ENCODE peak calls at places on chromosomes 5 and 9, in eight cellular contexts. One of them, this sample, is unnamed. For H3K4me1, the result is how much of the 10 kb centered on the place peaks cover.

GRCh38 chr9:36928670-36929349 is 105.3 kb downstream of the PAX5 start:
- DNase-seq in neural progenitor cell: no peak
- DNase-seq in OCI-LY7: no peak
- DNase-seq in GM23338: no peak
- DNase-seq in PC-3: peak
- DNase-seq in HCT116: no peak
- DNase-seq in GM23248: peak
- DNase-seq in SK-N-SH: no peak
- DNase-seq in this sample: peak

GRCh38 chr9:127449332-127449966 is 1.8 kb downstream of the RPL12 start:
- DNase-seq in neural progenitor cell: no peak
- DNase-seq in OCI-LY7: peak
- DNase-seq in GM23338: no peak
- DNase-seq in PC-3: no peak
- DNase-seq in HCT116: no peak
- DNase-seq in GM23248: peak
- DNase-seq in SK-N-SH: no peak
- DNase-seq in this sample: no peak

GRCh38 chr5:31531543-31531887 is 378 bp downstream of the DROSHA start:
- DNase-seq in neural progenitor cell: peak
- DNase-seq in OCI-LY7: peak
- DNase-seq in GM23338: no peak
- DNase-seq in PC-3: peak
- DNase-seq in HCT116: no peak
- DNase-seq in GM23248: peak
- DNase-seq in SK-N-SH: peak
- DNase-seq in this sample: peak

GRCh38 chr9:7154650-7155049 is 396.9 kb downstream of the KDM4C start:
- DNase-seq in neural progenitor cell: no peak
- DNase-seq in OCI-LY7: no peak
- DNase-seq in GM23338: no peak
- DNase-seq in PC-3: no peak
- DNase-seq in HCT116: no peak
- DNase-seq in GM23248: no peak
- DNase-seq in SK-N-SH: peak
- DNase-seq in this sample: no peak

GRCh38 chr5:10352404-10353240 is 873 bp upstream of the MARCHF6 start:
- DNase-seq in neural progenitor cell: peak
- DNase-seq in OCI-LY7: peak
- DNase-seq in GM23338: peak
- DNase-seq in PC-3: peak
- DNase-seq in HCT116: no peak
- DNase-seq in GM23248: peak
- DNase-seq in SK-N-SH: peak
- DNase-seq in this sample: peak

GRCh38 chr9:28491121-28491520 is 917.8 kb upstream of the C9orf72 start:
- DNase-seq in neural progenitor cell: no peak
- DNase-seq in OCI-LY7: no peak
- DNase-seq in GM23338: no peak
- DNase-seq in PC-3: no peak
- DNase-seq in HCT116: no peak
- DNase-seq in GM23248: no peak
- DNase-seq in SK-N-SH: no peak
- DNase-seq in this sample: no peak

GRCh38 chr9:89428901-89429890 is 68.7 kb downstream of the SEMA4D start:
- DNase-seq in neural progenitor cell: peak
- DNase-seq in OCI-LY7: peak
- DNase-seq in GM23338: peak
- DNase-seq in PC-3: no peak
- DNase-seq in HCT116: no peak
- DNase-seq in GM23248: no peak
- DNase-seq in SK-N-SH: no peak
- DNase-seq in this sample: no peak

GRCh38 chr9:128921881-128922763 is 1.3 kb downstream of the PHYHD1 start:
- DNase-seq in neural progenitor cell: peak
- DNase-seq in OCI-LY7: peak
- DNase-seq in GM23338: peak
- DNase-seq in PC-3: no peak
- DNase-seq in HCT116: no peak
- DNase-seq in GM23248: peak
- DNase-seq in SK-N-SH: no peak
- DNase-seq in this sample: peak

GRCh38 chr5:76620166-76620565 is 3.0 kb downstream of the F2RL2 start:
- DNase-seq in neural progenitor cell: no peak
- DNase-seq in OCI-LY7: no peak
- DNase-seq in GM23338: no peak
- DNase-seq in PC-3: no peak
- DNase-seq in HCT116: no peak
- DNase-seq in GM23248: no peak
- DNase-seq in SK-N-SH: no peak
- DNase-seq in this sample: no peak

GRCh38 chr5:83750759-83751158 is 30.1 kb upstream of the HAPLN1 start:
- DNase-seq in neural progenitor cell: no peak
- DNase-seq in OCI-LY7: no peak
- DNase-seq in GM23338: no peak
- DNase-seq in PC-3: no peak
- DNase-seq in HCT116: no peak
- DNase-seq in GM23248: no peak
- DNase-seq in SK-N-SH: no peak
- DNase-seq in this sample: no peak

DNA sequence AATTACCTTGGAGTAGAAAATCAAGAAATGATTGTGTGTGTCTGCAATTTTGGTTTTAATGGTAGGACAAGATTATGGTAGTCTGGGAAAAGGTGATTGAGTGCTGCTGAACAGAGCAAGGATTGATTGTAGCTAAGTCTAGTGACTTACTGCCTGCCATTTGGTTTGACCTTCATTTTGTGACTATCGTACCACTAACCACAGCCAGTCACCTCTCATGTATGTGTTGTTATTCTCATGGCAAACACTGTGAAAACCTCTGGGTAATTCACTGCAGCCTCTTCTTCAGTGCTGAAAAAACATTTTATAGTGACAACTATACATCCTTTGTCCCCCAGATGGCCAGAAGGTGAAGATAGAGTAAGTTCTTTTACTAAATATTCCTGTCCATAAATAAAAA is 37.5 kb downstream of the CTNNA1 start:
- DNase-seq in neural progenitor cell: no peak
- DNase-seq in OCI-LY7: no peak
- DNase-seq in GM23338: no peak
- DNase-seq in PC-3: no peak
- DNase-seq in HCT116: no peak
- DNase-seq in GM23248: peak
- DNase-seq in SK-N-SH: no peak
- DNase-seq in this sample: no peak
- H3K27ac ChIP-seq in neural progenitor cell: no peak
- H3K27ac ChIP-seq in OCI-LY7: no peak
- H3K27ac ChIP-seq in GM23338: no peak
- H3K27ac ChIP-seq in PC-3: no peak
- H3K27ac ChIP-seq in HCT116: no peak
- H3K27ac ChIP-seq in GM23248: peak
- H3K27ac ChIP-seq in SK-N-SH: no peak
- H3K27ac ChIP-seq in this sample: no peak

DNA sequence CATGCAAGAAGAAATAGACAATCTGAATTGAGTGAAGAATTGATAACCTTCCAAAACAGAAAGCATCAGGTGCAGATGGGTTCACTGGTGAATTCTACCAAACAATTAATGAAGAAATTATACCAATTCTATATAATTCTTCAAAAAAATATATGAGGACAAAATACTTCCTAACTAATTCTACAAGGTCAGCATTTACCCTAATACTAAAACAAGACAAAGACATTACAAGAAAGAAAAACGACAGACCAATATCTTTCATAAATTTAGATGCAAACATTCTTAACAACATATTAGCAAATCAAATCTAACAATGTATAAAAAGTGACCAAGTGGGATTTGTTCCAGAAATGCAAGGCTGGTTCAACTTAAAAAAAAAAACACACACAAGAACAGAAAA is 183.9 kb downstream of the BARX1 start:
- DNase-seq in neural progenitor cell: no peak
- DNase-seq in OCI-LY7: no peak
- DNase-seq in GM23338: no peak
- DNase-seq in PC-3: no peak
- DNase-seq in HCT116: no peak
- DNase-seq in GM23248: no peak
- DNase-seq in SK-N-SH: no peak
- DNase-seq in this sample: no peak
- TF ChIP-seq EZH2phosphoT487 in neural progenitor cell: no peak
- TF ChIP-seq EZH2phosphoT487 in OCI-LY7: no peak
- TF ChIP-seq EZH2phosphoT487 in GM23338: no peak
- TF ChIP-seq EZH2phosphoT487 in PC-3: no peak
- TF ChIP-seq EZH2phosphoT487 in HCT116: no peak
- TF ChIP-seq EZH2phosphoT487 in GM23248: no peak
- TF ChIP-seq EZH2phosphoT487 in SK-N-SH: no peak
- TF ChIP-seq EZH2phosphoT487 in this sample: no peak

GRCh38 chr5:53601570-53601969 is 41.1 kb downstream of the NDUFS4 start:
- DNase-seq in neural progenitor cell: no peak
- DNase-seq in OCI-LY7: no peak
- DNase-seq in GM23338: no peak
- DNase-seq in PC-3: peak
- DNase-seq in HCT116: peak
- DNase-seq in GM23248: no peak
- DNase-seq in SK-N-SH: no peak
- DNase-seq in this sample: no peak

GRCh38 chr5:53603009-53603687 is 42.7 kb downstream of the NDUFS4 start:
- DNase-seq in neural progenitor cell: no peak
- DNase-seq in OCI-LY7: no peak
- DNase-seq in GM23338: no peak
- DNase-seq in PC-3: no peak
- DNase-seq in HCT116: no peak
- DNase-seq in GM23248: peak
- DNase-seq in SK-N-SH: peak
- DNase-seq in this sample: no peak

GRCh38 chr5:53607896-53608295 is 47.5 kb downstream of the NDUFS4 start:
- DNase-seq in neural progenitor cell: no peak
- DNase-seq in OCI-LY7: no peak
- DNase-seq in GM23338: no peak
- DNase-seq in PC-3: no peak
- DNase-seq in HCT116: no peak
- DNase-seq in GM23248: peak
- DNase-seq in SK-N-SH: no peak
- DNase-seq in this sample: no peak

GRCh38 chr5:53604309-53604708 is 43.9 kb downstream of the NDUFS4 start:
- DNase-seq in neural progenitor cell: no peak
- DNase-seq in OCI-LY7: no peak
- DNase-seq in GM23338: no peak
- DNase-seq in PC-3: no peak
- DNase-seq in HCT116: no peak
- DNase-seq in GM23248: no peak
- DNase-seq in SK-N-SH: no peak
- DNase-seq in this sample: no peak
- H3K4me1 ChIP-seq in neural progenitor cell: under half
- H3K4me1 ChIP-seq in OCI-LY7: under half
- H3K4me1 ChIP-seq in GM23338: under half
- H3K4me1 ChIP-seq in PC-3: under half
- H3K4me1 ChIP-seq in HCT116: under half
- H3K4me1 ChIP-seq in GM23248: under half
- H3K4me1 ChIP-seq in SK-N-SH: under half
- H3K4me1 ChIP-seq in this sample: under half

GRCh38 chr5:107535849-107536248 is 134.9 kb downstream of the EFNA5 start:
- DNase-seq in neural progenitor cell: peak
- DNase-seq in OCI-LY7: no peak
- DNase-seq in GM23338: no peak
- DNase-seq in PC-3: no peak
- DNase-seq in HCT116: no peak
- DNase-seq in GM23248: no peak
- DNase-seq in SK-N-SH: no peak
- DNase-seq in this sample: no peak
- H3K27ac ChIP-seq in neural progenitor cell: no peak
- H3K27ac ChIP-seq in OCI-LY7: no peak
- H3K27ac ChIP-seq in GM23338: no peak
- H3K27ac ChIP-seq in PC-3: no peak
- H3K27ac ChIP-seq in HCT116: no peak
- H3K27ac ChIP-seq in GM23248: no peak
- H3K27ac ChIP-seq in SK-N-SH: no peak
- H3K27ac ChIP-seq in this sample: no peak

GRCh38 chr9:114059047-114059803 is 18.9 kb downstream of the AMBP start:
- DNase-seq in neural progenitor cell: no peak
- DNase-seq in OCI-LY7: no peak
- DNase-seq in GM23338: no peak
- DNase-seq in PC-3: no peak
- DNase-seq in HCT116: no peak
- DNase-seq in GM23248: no peak
- DNase-seq in SK-N-SH: no peak
- DNase-seq in this sample: no peak
- TF ChIP-seq EZH2phosphoT487 in neural progenitor cell: no peak
- TF ChIP-seq EZH2phosphoT487 in OCI-LY7: no peak
- TF ChIP-seq EZH2phosphoT487 in GM23338: no peak
- TF ChIP-seq EZH2phosphoT487 in PC-3: no peak
- TF ChIP-seq EZH2phosphoT487 in HCT116: no peak
- TF ChIP-seq EZH2phosphoT487 in GM23248: no peak
- TF ChIP-seq EZH2phosphoT487 in SK-N-SH: no peak
- TF ChIP-seq EZH2phosphoT487 in this sample: no peak

GRCh38 chr5:151096001-151096373 is 15.2 kb upstream of the TNIP1 start:
- DNase-seq in neural progenitor cell: no peak
- DNase-seq in OCI-LY7: no peak
- DNase-seq in GM23338: no peak
- DNase-seq in PC-3: no peak
- DNase-seq in HCT116: no peak
- DNase-seq in GM23248: no peak
- DNase-seq in SK-N-SH: no peak
- DNase-seq in this sample: no peak
- H3K4me1 ChIP-seq in neural progenitor cell: under half
- H3K4me1 ChIP-seq in OCI-LY7: under half
- H3K4me1 ChIP-seq in GM23338: under half
- H3K4me1 ChIP-seq in PC-3: under half
- H3K4me1 ChIP-seq in HCT116: under half
- H3K4me1 ChIP-seq in GM23248: under half
- H3K4me1 ChIP-seq in SK-N-SH: under half
- H3K4me1 ChIP-seq in this sample: under half

DNA sequence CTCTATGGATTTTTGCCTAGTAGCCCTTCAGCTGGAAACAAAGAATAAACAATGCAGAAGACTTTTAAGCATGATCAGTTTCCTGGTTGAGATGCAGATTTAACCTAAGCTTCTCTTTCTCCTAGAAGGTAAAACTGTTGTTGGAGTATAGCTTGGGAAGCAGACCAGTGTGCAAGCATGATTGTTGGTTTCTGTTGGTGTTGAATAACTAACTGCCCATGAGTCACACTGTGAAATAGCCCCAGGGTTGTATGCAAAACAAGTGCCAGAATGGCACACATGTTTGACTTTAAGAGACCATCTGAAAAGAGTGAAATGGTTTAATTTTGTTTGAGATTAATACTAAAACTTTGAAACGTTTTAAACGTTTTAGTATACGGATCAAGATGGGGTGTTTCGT is 227.1 kb downstream of the ARHGEF28 start:
- DNase-seq in neural progenitor cell: no peak
- DNase-seq in OCI-LY7: no peak
- DNase-seq in GM23338: no peak
- DNase-seq in PC-3: peak
- DNase-seq in HCT116: no peak
- DNase-seq in GM23248: peak
- DNase-seq in SK-N-SH: no peak
- DNase-seq in this sample: no peak
- H3K27ac ChIP-seq in neural progenitor cell: no peak
- H3K27ac ChIP-seq in OCI-LY7: no peak
- H3K27ac ChIP-seq in GM23338: no peak
- H3K27ac ChIP-seq in PC-3: peak
- H3K27ac ChIP-seq in HCT116: no peak
- H3K27ac ChIP-seq in GM23248: peak
- H3K27ac ChIP-seq in SK-N-SH: no peak
- H3K27ac ChIP-seq in this sample: no peak

This sample was measured in hepatocyte.